ENCODE peak calls at places on chromosomes 13 and 19, in five cellular contexts. Z, S, B, U and J are unnamed samples.

GRCh38 chr13:98372886-98373285 is 195.8 kb upstream of the RNF113B start:
- ATAC-seq in B (no peak), S (no peak), Z (no peak), U (no peak), J (no peak)

GRCh38 chr13:50094615-50095293 is 79.5 kb downstream of the KCNRG start:
- ATAC-seq in S (no peak), U (no peak), B (no peak), Z (no peak), J (no peak)

GRCh38 chr19:45404557-45405434 is at the start of gene PPP1R13L:
- ATAC-seq in B (peak; percentile 73), Z (peak; percentile 56), U (peak; percentile 70), S (peak; percentile 49), J (peak; percentile 55)

GRCh38 chr19:43576479-43576878 is 878 bp downstream of the PINLYP start:
- ATAC-seq in S (no peak), U (no peak), Z (no peak), B (no peak), J (no peak)

GRCh38 chr13:112757759-112758086 is 67.9 kb downstream of the ATP11A start:
- ATAC-seq in S (no peak), B (no peak), Z (no peak), U (no peak), J (no peak)

GRCh38 chr19:49436381-49437017 is 4.8 kb downstream of the SLC17A7 start:
- ATAC-seq in S (peak; percentile 73), U (no peak), Z (no peak), B (peak; percentile 86), J (no peak)

GRCh38 chr13:111912991-111913781 is 153.8 kb upstream of the SOX1 start:
- ATAC-seq in Z (no peak), U (no peak), B (no peak), S (no peak), J (no peak)

GRCh38 chr19:46821512-46822359 is 28.9 kb downstream of the AP2S1 start:
- ATAC-seq in Z (peak; percentile 44), S (peak; percentile 81), U (peak; percentile 85), B (no peak), J (no peak)

GRCh38 chr19:38924383-38924782 is 6.2 kb downstream of the SARS2 start:
- ATAC-seq in S (no peak), U (no peak), B (no peak), Z (no peak), J (no peak)

GRCh38 chr19:29526730-29527499 is 1.1 kb downstream of the VSTM2B start:
- ATAC-seq in B (peak; percentile 44), S (no peak), Z (no peak), U (no peak), J (no peak)

GRCh38 chr19:29524201-29524911 is 1.4 kb upstream of the VSTM2B start:
- ATAC-seq in S (no peak), U (no peak), B (no peak), Z (no peak), J (no peak)

GRCh38 chr19:29524912-29525870 is 603 bp upstream of the VSTM2B start:
- ATAC-seq in Z (no peak), U (no peak), S (no peak), B (no peak), J (no peak)

GRCh38 chr19:29527500-29528328 is 1.9 kb downstream of the VSTM2B start:
- ATAC-seq in U (peak; percentile 5), Z (no peak), B (no peak), S (no peak), J (no peak)

GRCh38 chr19:29525901-29526729 is at the start of gene VSTM2B:
- ATAC-seq in U (no peak), Z (no peak), S (no peak), B (no peak), J (no peak)
- H3K27me3 ChIP-seq in U (peaks cover 24% of the 10 kb centered on the region), Z (peaks cover 63% of the 10 kb centered on the region), S (peaks cover 9% of the 10 kb centered on the region), B (peaks cover 30% of the 10 kb centered on the region), J (peaks cover 100% of the 10 kb centered on the region)

DNA sequence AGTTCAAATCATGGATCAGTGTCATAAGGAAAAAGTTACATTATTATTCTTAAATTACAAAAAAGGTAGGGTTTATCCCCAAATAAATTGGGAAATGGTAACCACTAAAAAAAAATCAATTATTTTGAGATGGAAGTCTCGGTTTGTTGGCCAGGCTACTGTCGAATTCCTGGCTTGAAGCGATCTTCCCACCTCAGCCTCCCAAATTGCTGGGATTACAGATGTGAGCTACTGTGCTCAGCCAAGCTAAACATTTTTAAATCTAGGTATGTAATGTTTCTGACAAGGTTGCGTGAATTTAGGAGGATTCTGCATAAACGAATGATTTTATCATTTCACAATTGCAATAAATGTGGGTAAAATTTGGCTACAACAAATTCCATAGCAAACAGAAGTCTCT is 2.0 kb downstream of the NAA16 start:
- ATAC-seq in B (no peak), Z (no peak), U (no peak), S (no peak), J (no peak)
- H3K4me3 ChIP-seq in B (peak overlapping the region; percentile 98), Z (peak overlapping the region; percentile 83), U (peak overlapping the region; percentile 98), S (peak overlapping the region; percentile 65), J (peak overlapping the region; percentile 72)

DNA sequence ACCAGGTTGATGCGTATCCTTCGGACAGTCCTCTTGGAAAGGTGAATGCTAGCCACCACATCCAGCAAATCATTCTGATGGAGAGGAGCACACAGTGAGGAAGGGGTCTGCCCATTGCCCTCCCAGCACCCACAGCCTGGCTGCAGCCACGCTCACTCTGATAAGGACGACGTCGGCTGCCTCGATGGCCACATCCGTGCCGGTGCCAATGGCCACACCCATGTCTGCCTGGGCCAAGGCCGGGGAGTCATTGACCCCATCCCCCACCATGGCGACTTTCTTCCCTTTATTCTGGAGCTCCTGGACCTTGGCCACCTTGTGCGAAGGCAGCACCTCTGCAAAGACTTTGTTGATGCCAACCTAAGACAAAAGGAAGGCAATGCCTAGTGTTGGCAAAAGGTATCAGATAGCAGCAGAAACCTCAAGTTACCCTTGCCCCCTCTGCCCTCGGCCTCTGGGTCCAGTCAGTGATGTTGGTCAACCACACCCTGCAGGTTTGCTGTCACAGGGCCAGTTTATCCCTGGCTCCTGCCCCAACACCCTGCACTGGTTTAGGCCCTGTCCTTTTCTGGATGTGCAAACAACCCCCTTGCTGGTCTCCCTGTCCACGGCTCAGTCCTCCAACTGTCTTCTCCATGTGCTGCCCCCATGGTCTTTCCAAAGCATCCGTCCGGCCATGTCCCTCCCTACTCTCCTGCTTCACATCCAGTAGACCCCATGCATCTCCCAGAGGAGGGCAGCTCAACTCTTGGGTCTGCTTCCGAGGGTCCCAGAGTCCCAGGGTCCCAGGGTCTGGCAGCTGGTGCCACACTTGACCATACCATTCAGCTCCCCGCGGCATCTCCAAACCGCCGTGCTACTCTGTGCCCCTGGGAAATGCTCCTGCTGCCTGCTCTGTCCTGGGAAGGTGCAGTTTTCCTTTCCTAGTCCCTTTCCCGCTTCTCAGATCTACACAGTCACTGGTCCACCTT is 73.6 kb downstream of the ATP7B start:
- ATAC-seq in U (no peak), B (no peak), Z (no peak), S (no peak), J (no peak)
- TF ChIP-seq EP300 in U (no peak), B (no peak), Z (no peak), S (no peak), J (no peak)

GRCh38 chr19:51311388-51312257 is at the start of gene IGLON5:
- ATAC-seq in B (no peak), U (no peak), Z (no peak), S (no peak), J (no peak)
- H3K27me3 ChIP-seq in B (peaks cover 10% of the 10 kb centered on the region), U (peaks cover 9% of the 10 kb centered on the region), Z (peaks cover 13% of the 10 kb centered on the region), S (no peaks in the 10 kb centered on the region), J (peaks cover 95% of the 10 kb centered on the region)

GRCh38 chr19:18284710-18285430 is 3.4 kb upstream of the JUND start:
- ATAC-seq in S (no peak), U (peak; percentile 6), B (no peak), Z (no peak), J (no peak)

GRCh38 chr19:18283338-18283737 is 1.9 kb upstream of the JUND start:
- ATAC-seq in Z (no peak), B (no peak), S (no peak), U (no peak), J (no peak)

GRCh38 chr19:18282021-18282787 is 782 bp upstream of the JUND start:
- ATAC-seq in S (peak; percentile 38), U (peak; percentile 24), B (peak; percentile 0), Z (peak; percentile 2), J (no peak)

GRCh38 chr19:18281082-18282020 is at the start of gene JUND:
- ATAC-seq in Z (peak; percentile 85), U (peak; percentile 50), S (peak; percentile 64), B (peak; percentile 77), J (peak; percentile 85)

DNA sequence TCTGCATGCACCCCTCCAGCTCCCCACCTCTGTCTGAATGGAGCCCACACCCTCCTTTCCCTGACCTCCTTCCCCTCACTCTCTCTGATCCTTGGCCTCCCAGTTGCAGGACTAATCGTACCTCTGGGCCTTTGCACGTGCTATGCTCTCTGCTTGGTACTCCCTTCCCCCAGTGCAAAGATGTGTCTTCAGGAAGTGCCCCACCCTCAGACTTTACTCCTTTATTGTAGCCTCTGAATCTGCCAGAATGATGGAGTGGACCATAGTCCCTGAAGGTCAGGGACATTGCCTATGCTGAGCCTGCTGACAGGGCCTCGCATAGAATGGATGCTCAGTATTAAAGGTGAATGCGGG is 1.3 kb upstream of the JUND start:
- ATAC-seq in B (no peak), U (no peak), S (no peak), Z (no peak), J (no peak)
- H3K4me3 ChIP-seq in B (peak overlapping the region; percentile 50), U (peak overlapping the region; percentile 50), S (peak overlapping the region; percentile 66), Z (peak overlapping the region; percentile 52), J (peak overlapping the region; percentile 99)

GRCh38 chr19:10891360-10892108 is 20.2 kb downstream of the CARM1 start:
- ATAC-seq in S (no peak), U (no peak), Z (peak; percentile 27), B (no peak), J (peak; percentile 21)

GRCh38 chr19:10887616-10888367 is 16.4 kb downstream of the CARM1 start:
- ATAC-seq in Z (no peak), U (no peak), S (peak; percentile 78), B (no peak), J (no peak)

GRCh38 chr19:10889880-10890279 is 18.5 kb downstream of the CARM1 start:
- ATAC-seq in B (no peak), S (no peak), Z (no peak), U (no peak), J (no peak)

GRCh38 chr19:10885241-10886169 is 14.2 kb downstream of the CARM1 start:
- ATAC-seq in Z (no peak), B (no peak), U (no peak), S (no peak), J (no peak)

DNA sequence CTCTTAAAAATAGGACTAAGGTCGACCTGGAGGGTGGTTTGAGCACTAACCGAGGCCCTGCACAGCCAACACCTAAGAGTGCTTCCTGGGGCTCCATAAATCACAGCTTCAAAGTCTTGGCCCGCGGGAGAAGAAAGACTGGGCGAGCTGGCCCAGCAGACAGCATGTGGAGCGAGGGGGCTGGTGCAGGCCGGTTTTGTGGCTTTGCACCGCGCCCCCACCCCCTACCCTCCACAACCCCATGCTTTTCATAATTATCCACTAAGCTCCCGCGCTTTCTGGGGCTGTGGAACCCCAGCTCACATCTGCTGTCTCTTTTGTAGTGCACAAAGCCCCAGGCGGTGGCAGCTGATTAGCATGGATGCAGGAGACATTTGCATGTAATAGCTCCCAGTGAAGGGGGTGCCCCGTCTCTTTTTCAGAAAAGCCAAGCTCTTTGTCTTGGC is 17.1 kb downstream of the CARM1 start:
- ATAC-seq in B (no peak), S (peak; percentile 79), Z (no peak), U (no peak), J (no peak)
- TF ChIP-seq EP300 in B (no peak), S (no peak), Z (no peak), U (no peak), J (no peak)